ENCODE peak calls at places on chromosomes 13 and 19, in five cellular contexts. One of them, this sample, is unnamed.

GRCh38 chr13:98548230-98548629 is 28.7 kb downstream of the STK24 start:
- DNase-seq in A673: no peak
- DNase-seq in aorta: no peak
- DNase-seq in stimulated activated CD4-positive, alpha-beta T cell treated with anti-CD3 and anti-CD28 coated beads, TNF-alpha, amount 100 ng/mL, for 4 hours: no peak
- DNase-seq in activated CD4-positive, CD25-positive, alpha-beta regulatory T cell treated with anti-CD3 and anti-CD28 coated beads, Interleukin-2, amount 50 U/mL, for 16 hours: no peak
- DNase-seq in this sample: no peak

GRCh38 chr19:35123573-35123972 is 8.0 kb downstream of the FXYD3 start:
- DNase-seq in A673: no peak
- DNase-seq in aorta: peak; percentile 88
- DNase-seq in stimulated activated CD4-positive, alpha-beta T cell treated with anti-CD3 and anti-CD28 coated beads, TNF-alpha, amount 100 ng/mL, for 4 hours: no peak
- DNase-seq in activated CD4-positive, CD25-positive, alpha-beta regulatory T cell treated with anti-CD3 and anti-CD28 coated beads, Interleukin-2, amount 50 U/mL, for 16 hours: no peak
- DNase-seq in this sample: no peak

GRCh38 chr19:2352121-2352520 is 7.9 kb upstream of the TMPRSS9 start:
- DNase-seq in A673: no peak
- DNase-seq in aorta: no peak
- DNase-seq in stimulated activated CD4-positive, alpha-beta T cell treated with anti-CD3 and anti-CD28 coated beads, TNF-alpha, amount 100 ng/mL, for 4 hours: no peak
- DNase-seq in activated CD4-positive, CD25-positive, alpha-beta regulatory T cell treated with anti-CD3 and anti-CD28 coated beads, Interleukin-2, amount 50 U/mL, for 16 hours: no peak
- DNase-seq in this sample: no peak

GRCh38 chr19:32220951-32221350 is 124.5 kb upstream of the ZNF507 start:
- DNase-seq in A673: no peak
- DNase-seq in aorta: no peak
- DNase-seq in stimulated activated CD4-positive, alpha-beta T cell treated with anti-CD3 and anti-CD28 coated beads, TNF-alpha, amount 100 ng/mL, for 4 hours: no peak
- DNase-seq in activated CD4-positive, CD25-positive, alpha-beta regulatory T cell treated with anti-CD3 and anti-CD28 coated beads, Interleukin-2, amount 50 U/mL, for 16 hours: no peak
- DNase-seq in this sample: no peak

GRCh38 chr19:18469245-18470107 is 31.5 kb upstream of the ISYNA1 start:
- DNase-seq in A673: peak; percentile 77
- DNase-seq in aorta: peak; percentile 72
- DNase-seq in stimulated activated CD4-positive, alpha-beta T cell treated with anti-CD3 and anti-CD28 coated beads, TNF-alpha, amount 100 ng/mL, for 4 hours: no peak
- DNase-seq in activated CD4-positive, CD25-positive, alpha-beta regulatory T cell treated with anti-CD3 and anti-CD28 coated beads, Interleukin-2, amount 50 U/mL, for 16 hours: peak; percentile 10
- DNase-seq in this sample: no peak

GRCh38 chr19:31350033-31350692 is 927 bp upstream of the TSHZ3 start:
- DNase-seq in A673: peak; percentile 29
- DNase-seq in aorta: peak; percentile 71
- DNase-seq in stimulated activated CD4-positive, alpha-beta T cell treated with anti-CD3 and anti-CD28 coated beads, TNF-alpha, amount 100 ng/mL, for 4 hours: no peak
- DNase-seq in activated CD4-positive, CD25-positive, alpha-beta regulatory T cell treated with anti-CD3 and anti-CD28 coated beads, Interleukin-2, amount 50 U/mL, for 16 hours: no peak
- DNase-seq in this sample: no peak

GRCh38 chr19:30669329-30670010 is 297.3 kb downstream of the ZNF536 start:
- DNase-seq in A673: peak; percentile 88
- DNase-seq in aorta: no peak
- DNase-seq in stimulated activated CD4-positive, alpha-beta T cell treated with anti-CD3 and anti-CD28 coated beads, TNF-alpha, amount 100 ng/mL, for 4 hours: peak; percentile 11
- DNase-seq in activated CD4-positive, CD25-positive, alpha-beta regulatory T cell treated with anti-CD3 and anti-CD28 coated beads, Interleukin-2, amount 50 U/mL, for 16 hours: no peak
- DNase-seq in this sample: no peak

GRCh38 chr19:1511989-1512338 is 855 bp downstream of the ADAMTSL5 start:
- DNase-seq in A673: no peak
- DNase-seq in aorta: no peak
- DNase-seq in stimulated activated CD4-positive, alpha-beta T cell treated with anti-CD3 and anti-CD28 coated beads, TNF-alpha, amount 100 ng/mL, for 4 hours: no peak
- DNase-seq in activated CD4-positive, CD25-positive, alpha-beta regulatory T cell treated with anti-CD3 and anti-CD28 coated beads, Interleukin-2, amount 50 U/mL, for 16 hours: no peak
- DNase-seq in this sample: no peak

GRCh38 chr13:41107104-41107571 is 25.5 kb downstream of the KBTBD6 start:
- DNase-seq in A673: no peak
- DNase-seq in aorta: no peak
- DNase-seq in stimulated activated CD4-positive, alpha-beta T cell treated with anti-CD3 and anti-CD28 coated beads, TNF-alpha, amount 100 ng/mL, for 4 hours: no peak
- DNase-seq in activated CD4-positive, CD25-positive, alpha-beta regulatory T cell treated with anti-CD3 and anti-CD28 coated beads, Interleukin-2, amount 50 U/mL, for 16 hours: no peak
- DNase-seq in this sample: no peak

GRCh38 chr13:80881495-80882482 is 540.9 kb upstream of the SPRY2 start:
- DNase-seq in A673: no peak
- DNase-seq in aorta: no peak
- DNase-seq in stimulated activated CD4-positive, alpha-beta T cell treated with anti-CD3 and anti-CD28 coated beads, TNF-alpha, amount 100 ng/mL, for 4 hours: no peak
- DNase-seq in activated CD4-positive, CD25-positive, alpha-beta regulatory T cell treated with anti-CD3 and anti-CD28 coated beads, Interleukin-2, amount 50 U/mL, for 16 hours: no peak
- DNase-seq in this sample: no peak

GRCh38 chr13:99265823-99266426 is 7.7 kb upstream of the GPR18 start:
- DNase-seq in A673: peak; percentile 48
- DNase-seq in aorta: no peak
- DNase-seq in stimulated activated CD4-positive, alpha-beta T cell treated with anti-CD3 and anti-CD28 coated beads, TNF-alpha, amount 100 ng/mL, for 4 hours: no peak
- DNase-seq in activated CD4-positive, CD25-positive, alpha-beta regulatory T cell treated with anti-CD3 and anti-CD28 coated beads, Interleukin-2, amount 50 U/mL, for 16 hours: no peak
- DNase-seq in this sample: no peak

GRCh38 chr19:44315883-44316282 is 11.1 kb upstream of the ZNF235 start:
- DNase-seq in A673: no peak
- DNase-seq in aorta: no peak
- DNase-seq in stimulated activated CD4-positive, alpha-beta T cell treated with anti-CD3 and anti-CD28 coated beads, TNF-alpha, amount 100 ng/mL, for 4 hours: no peak
- DNase-seq in activated CD4-positive, CD25-positive, alpha-beta regulatory T cell treated with anti-CD3 and anti-CD28 coated beads, Interleukin-2, amount 50 U/mL, for 16 hours: no peak
- DNase-seq in this sample: no peak

GRCh38 chr19:49631610-49632192 is 8.2 kb downstream of the RRAS start:
- DNase-seq in A673: no peak
- DNase-seq in aorta: no peak
- DNase-seq in stimulated activated CD4-positive, alpha-beta T cell treated with anti-CD3 and anti-CD28 coated beads, TNF-alpha, amount 100 ng/mL, for 4 hours: no peak
- DNase-seq in activated CD4-positive, CD25-positive, alpha-beta regulatory T cell treated with anti-CD3 and anti-CD28 coated beads, Interleukin-2, amount 50 U/mL, for 16 hours: no peak
- DNase-seq in this sample: no peak

GRCh38 chr19:6773323-6773931 is 919 bp downstream of the VAV1 start:
- DNase-seq in A673: peak; percentile 89
- DNase-seq in aorta: peak; percentile 75
- DNase-seq in stimulated activated CD4-positive, alpha-beta T cell treated with anti-CD3 and anti-CD28 coated beads, TNF-alpha, amount 100 ng/mL, for 4 hours: no peak
- DNase-seq in activated CD4-positive, CD25-positive, alpha-beta regulatory T cell treated with anti-CD3 and anti-CD28 coated beads, Interleukin-2, amount 50 U/mL, for 16 hours: peak; percentile 11
- DNase-seq in this sample: no peak

GRCh38 chr13:99150575-99151370 is 49.9 kb upstream of the UBAC2 start:
- DNase-seq in A673: no peak
- DNase-seq in aorta: no peak
- DNase-seq in stimulated activated CD4-positive, alpha-beta T cell treated with anti-CD3 and anti-CD28 coated beads, TNF-alpha, amount 100 ng/mL, for 4 hours: no peak
- DNase-seq in activated CD4-positive, CD25-positive, alpha-beta regulatory T cell treated with anti-CD3 and anti-CD28 coated beads, Interleukin-2, amount 50 U/mL, for 16 hours: no peak
- DNase-seq in this sample: no peak

GRCh38 chr13:37656247-37656940 is 57.8 kb upstream of the POSTN start:
- DNase-seq in A673: peak; percentile 37
- DNase-seq in aorta: peak; percentile 47
- DNase-seq in stimulated activated CD4-positive, alpha-beta T cell treated with anti-CD3 and anti-CD28 coated beads, TNF-alpha, amount 100 ng/mL, for 4 hours: no peak
- DNase-seq in activated CD4-positive, CD25-positive, alpha-beta regulatory T cell treated with anti-CD3 and anti-CD28 coated beads, Interleukin-2, amount 50 U/mL, for 16 hours: no peak
- DNase-seq in this sample: no peak

GRCh38 chr19:35832054-35832453 is 19.4 kb upstream of the PRODH2 start:
- DNase-seq in A673: no peak
- DNase-seq in aorta: no peak
- DNase-seq in stimulated activated CD4-positive, alpha-beta T cell treated with anti-CD3 and anti-CD28 coated beads, TNF-alpha, amount 100 ng/mL, for 4 hours: no peak
- DNase-seq in activated CD4-positive, CD25-positive, alpha-beta regulatory T cell treated with anti-CD3 and anti-CD28 coated beads, Interleukin-2, amount 50 U/mL, for 16 hours: no peak
- DNase-seq in this sample: no peak

GRCh38 chr13:52925221-52925620 is 76.8 kb upstream of the PCDH8 start:
- DNase-seq in A673: no peak
- DNase-seq in aorta: no peak
- DNase-seq in stimulated activated CD4-positive, alpha-beta T cell treated with anti-CD3 and anti-CD28 coated beads, TNF-alpha, amount 100 ng/mL, for 4 hours: no peak
- DNase-seq in activated CD4-positive, CD25-positive, alpha-beta regulatory T cell treated with anti-CD3 and anti-CD28 coated beads, Interleukin-2, amount 50 U/mL, for 16 hours: no peak
- DNase-seq in this sample: no peak

GRCh38 chr19:33294058-33294798 is 8.1 kb downstream of the CEBPA start:
- DNase-seq in A673: no peak
- DNase-seq in aorta: no peak
- DNase-seq in stimulated activated CD4-positive, alpha-beta T cell treated with anti-CD3 and anti-CD28 coated beads, TNF-alpha, amount 100 ng/mL, for 4 hours: no peak
- DNase-seq in activated CD4-positive, CD25-positive, alpha-beta regulatory T cell treated with anti-CD3 and anti-CD28 coated beads, Interleukin-2, amount 50 U/mL, for 16 hours: no peak
- DNase-seq in this sample: no peak

GRCh38 chr19:3366104-3366760 is at the start of gene NFIC:
- DNase-seq in A673: peak; percentile 89
- DNase-seq in aorta: peak; percentile 89
- DNase-seq in stimulated activated CD4-positive, alpha-beta T cell treated with anti-CD3 and anti-CD28 coated beads, TNF-alpha, amount 100 ng/mL, for 4 hours: no peak
- DNase-seq in activated CD4-positive, CD25-positive, alpha-beta regulatory T cell treated with anti-CD3 and anti-CD28 coated beads, Interleukin-2, amount 50 U/mL, for 16 hours: no peak
- DNase-seq in this sample: no peak

GRCh38 chr19:33064778-33065550 is at the start of gene RHPN2:
- DNase-seq in A673: peak; percentile 88
- DNase-seq in aorta: peak; percentile 59
- DNase-seq in stimulated activated CD4-positive, alpha-beta T cell treated with anti-CD3 and anti-CD28 coated beads, TNF-alpha, amount 100 ng/mL, for 4 hours: peak; percentile 46
- DNase-seq in activated CD4-positive, CD25-positive, alpha-beta regulatory T cell treated with anti-CD3 and anti-CD28 coated beads, Interleukin-2, amount 50 U/mL, for 16 hours: peak; percentile 1
- DNase-seq in this sample: no peak

GRCh38 chr19:1026189-1027019 is at the start of gene CNN2:
- DNase-seq in A673: peak; percentile 87
- DNase-seq in aorta: peak; percentile 89
- DNase-seq in stimulated activated CD4-positive, alpha-beta T cell treated with anti-CD3 and anti-CD28 coated beads, TNF-alpha, amount 100 ng/mL, for 4 hours: no peak
- DNase-seq in activated CD4-positive, CD25-positive, alpha-beta regulatory T cell treated with anti-CD3 and anti-CD28 coated beads, Interleukin-2, amount 50 U/mL, for 16 hours: no peak
- DNase-seq in this sample: peak; percentile 66

GRCh38 chr19:49136771-49137171 is 17.4 kb downstream of the PPFIA3 start:
- DNase-seq in A673: no peak
- DNase-seq in aorta: no peak
- DNase-seq in stimulated activated CD4-positive, alpha-beta T cell treated with anti-CD3 and anti-CD28 coated beads, TNF-alpha, amount 100 ng/mL, for 4 hours: no peak
- DNase-seq in activated CD4-positive, CD25-positive, alpha-beta regulatory T cell treated with anti-CD3 and anti-CD28 coated beads, Interleukin-2, amount 50 U/mL, for 16 hours: no peak
- DNase-seq in this sample: no peak

GRCh38 chr19:10975374-10976036 is 14.7 kb downstream of the SMARCA4 start:
- DNase-seq in A673: no peak
- DNase-seq in aorta: peak; percentile 75
- DNase-seq in stimulated activated CD4-positive, alpha-beta T cell treated with anti-CD3 and anti-CD28 coated beads, TNF-alpha, amount 100 ng/mL, for 4 hours: no peak
- DNase-seq in activated CD4-positive, CD25-positive, alpha-beta regulatory T cell treated with anti-CD3 and anti-CD28 coated beads, Interleukin-2, amount 50 U/mL, for 16 hours: no peak
- DNase-seq in this sample: no peak

This sample was measured in NK-92 treated with Interleukin-12 subunit alpha and Interleukin-12 subunit beta, amount 100 ng/mL, for 24 hours.